ENCODE peak calls at places on chromosome 5, in eight cellular contexts. One of them, this sample, is unnamed.
A peak's percentile ranks its signal among the peaks of the same experiment; 100 is the strongest.

GRCh38 chr5:76177974-76178373 is 94.8 kb downstream of the SV2C start:
- DNase-seq in HCT116: no peak
- DNase-seq in spleen: no peak
- DNase-seq in uterus: no peak
- DNase-seq in ovary: no peak
- DNase-seq in endothelial cell of umbilical vein: no peak
- DNase-seq in transverse colon: no peak
- DNase-seq in heart left ventricle: no peak
- DNase-seq in this sample: no peak

GRCh38 chr5:43042626-43043399 is 2.7 kb upstream of the ANXA2R start:
- DNase-seq in HCT116: peak; percentile 62
- DNase-seq in endothelial cell of umbilical vein: peak; percentile 77
- DNase-seq in ovary: peak; percentile 73
- DNase-seq in uterus: peak; percentile 66
- DNase-seq in heart left ventricle: peak; percentile 56
- DNase-seq in transverse colon: peak; percentile 69
- DNase-seq in spleen: peak; percentile 93
- DNase-seq in this sample: peak; percentile 68

GRCh38 chr5:34586117-34586885 is 69.8 kb upstream of the RAI14 start:
- DNase-seq in ovary: no peak
- DNase-seq in HCT116: no peak
- DNase-seq in heart left ventricle: no peak
- DNase-seq in endothelial cell of umbilical vein: peak; percentile 95
- DNase-seq in spleen: no peak
- DNase-seq in transverse colon: no peak
- DNase-seq in uterus: no peak
- DNase-seq in this sample: no peak

GRCh38 chr5:6184481-6184880 is 193.9 kb downstream of the MED10 start:
- DNase-seq in HCT116: no peak
- DNase-seq in spleen: no peak
- DNase-seq in heart left ventricle: no peak
- DNase-seq in uterus: no peak
- DNase-seq in endothelial cell of umbilical vein: no peak
- DNase-seq in transverse colon: no peak
- DNase-seq in ovary: no peak
- DNase-seq in this sample: no peak

GRCh38 chr5:150131461-150131860 is 24.2 kb downstream of the PDGFRB start:
- DNase-seq in HCT116: no peak
- DNase-seq in ovary: no peak
- DNase-seq in transverse colon: no peak
- DNase-seq in heart left ventricle: no peak
- DNase-seq in spleen: no peak
- DNase-seq in endothelial cell of umbilical vein: no peak
- DNase-seq in uterus: no peak
- DNase-seq in this sample: no peak

GRCh38 chr5:52692039-52692438 is 95.7 kb upstream of the ITGA1 start:
- DNase-seq in endothelial cell of umbilical vein: no peak
- DNase-seq in ovary: no peak
- DNase-seq in heart left ventricle: no peak
- DNase-seq in spleen: no peak
- DNase-seq in transverse colon: no peak
- DNase-seq in uterus: no peak
- DNase-seq in HCT116: no peak
- DNase-seq in this sample: no peak

GRCh38 chr5:28344803-28345433 is 1306.5 kb upstream of the CDH9 start:
- DNase-seq in endothelial cell of umbilical vein: peak; percentile 41
- DNase-seq in uterus: no peak
- DNase-seq in ovary: no peak
- DNase-seq in HCT116: no peak
- DNase-seq in transverse colon: no peak
- DNase-seq in spleen: no peak
- DNase-seq in heart left ventricle: no peak
- DNase-seq in this sample: no peak

GRCh38 chr5:14153932-14154646 is 10.9 kb downstream of the TRIO start:
- DNase-seq in uterus: peak; percentile 81
- DNase-seq in spleen: no peak
- DNase-seq in HCT116: no peak
- DNase-seq in heart left ventricle: peak; percentile 85
- DNase-seq in transverse colon: peak; percentile 78
- DNase-seq in endothelial cell of umbilical vein: peak; percentile 97
- DNase-seq in ovary: no peak
- DNase-seq in this sample: peak; percentile 69

GRCh38 chr5:123700624-123701023 is 188.6 kb downstream of the CSNK1G3 start:
- DNase-seq in HCT116: peak; percentile 32
- DNase-seq in ovary: no peak
- DNase-seq in heart left ventricle: peak; percentile 38
- DNase-seq in endothelial cell of umbilical vein: peak; percentile 99
- DNase-seq in uterus: peak; percentile 22
- DNase-seq in transverse colon: no peak
- DNase-seq in spleen: no peak
- DNase-seq in this sample: no peak

GRCh38 chr5:139188558-139189270 is 9.5 kb downstream of the SIL1 start:
- DNase-seq in spleen: no peak
- DNase-seq in uterus: no peak
- DNase-seq in HCT116: no peak
- DNase-seq in transverse colon: no peak
- DNase-seq in ovary: no peak
- DNase-seq in endothelial cell of umbilical vein: no peak
- DNase-seq in heart left ventricle: no peak
- DNase-seq in this sample: no peak

GRCh38 chr5:3313569-3313968 is 282.1 kb upstream of the IRX1 start:
- DNase-seq in HCT116: no peak
- DNase-seq in spleen: no peak
- DNase-seq in transverse colon: no peak
- DNase-seq in heart left ventricle: no peak
- DNase-seq in uterus: no peak
- DNase-seq in endothelial cell of umbilical vein: no peak
- DNase-seq in ovary: no peak
- DNase-seq in this sample: no peak

GRCh38 chr5:73437126-73438047 is 11.2 kb downstream of the FOXD1 start:
- DNase-seq in spleen: no peak
- DNase-seq in transverse colon: peak; percentile 55
- DNase-seq in uterus: no peak
- DNase-seq in ovary: no peak
- DNase-seq in heart left ventricle: no peak
- DNase-seq in HCT116: peak; percentile 48
- DNase-seq in endothelial cell of umbilical vein: no peak
- DNase-seq in this sample: peak; percentile 58

GRCh38 chr5:95908799-95909198 is 52.9 kb downstream of the ELL2 start:
- DNase-seq in heart left ventricle: no peak
- DNase-seq in HCT116: no peak
- DNase-seq in transverse colon: no peak
- DNase-seq in uterus: no peak
- DNase-seq in spleen: no peak
- DNase-seq in ovary: no peak
- DNase-seq in endothelial cell of umbilical vein: no peak
- DNase-seq in this sample: no peak

GRCh38 chr5:8270246-8270645 is 401.3 kb downstream of the MTRR start:
- DNase-seq in endothelial cell of umbilical vein: no peak
- DNase-seq in HCT116: no peak
- DNase-seq in uterus: no peak
- DNase-seq in spleen: no peak
- DNase-seq in transverse colon: no peak
- DNase-seq in ovary: no peak
- DNase-seq in heart left ventricle: no peak
- DNase-seq in this sample: no peak

GRCh38 chr5:1497795-1498622 is 25.8 kb downstream of the LPCAT1 start:
- DNase-seq in ovary: no peak
- DNase-seq in endothelial cell of umbilical vein: no peak
- DNase-seq in transverse colon: peak; percentile 39
- DNase-seq in spleen: no peak
- DNase-seq in uterus: no peak
- DNase-seq in heart left ventricle: no peak
- DNase-seq in HCT116: no peak
- DNase-seq in this sample: no peak

GRCh38 chr5:18113724-18114123 is 479.5 kb downstream of the TAF11L14 start:
- DNase-seq in transverse colon: no peak
- DNase-seq in heart left ventricle: no peak
- DNase-seq in ovary: no peak
- DNase-seq in spleen: no peak
- DNase-seq in HCT116: no peak
- DNase-seq in uterus: no peak
- DNase-seq in endothelial cell of umbilical vein: no peak
- DNase-seq in this sample: no peak
- H3K4me3 ChIP-seq in transverse colon: no peak overlapping the region
- H3K4me3 ChIP-seq in heart left ventricle: no peak overlapping the region
- H3K4me3 ChIP-seq in ovary: no peak overlapping the region
- H3K4me3 ChIP-seq in spleen: no peak overlapping the region
- H3K4me3 ChIP-seq in HCT116: no peak overlapping the region
- H3K4me3 ChIP-seq in uterus: no peak overlapping the region
- H3K4me3 ChIP-seq in endothelial cell of umbilical vein: no peak overlapping the region
- H3K4me3 ChIP-seq in this sample: no peak overlapping the region

GRCh38 chr5:40406426-40407211 is 273.1 kb upstream of the PTGER4 start:
- DNase-seq in endothelial cell of umbilical vein: peak; percentile 59
- DNase-seq in transverse colon: no peak
- DNase-seq in uterus: no peak
- DNase-seq in heart left ventricle: no peak
- DNase-seq in HCT116: no peak
- DNase-seq in ovary: no peak
- DNase-seq in spleen: no peak
- DNase-seq in this sample: peak; percentile 31

GRCh38 chr5:40410939-40411635 is 268.6 kb upstream of the PTGER4 start:
- DNase-seq in transverse colon: no peak
- DNase-seq in heart left ventricle: no peak
- DNase-seq in HCT116: no peak
- DNase-seq in spleen: no peak
- DNase-seq in uterus: no peak
- DNase-seq in endothelial cell of umbilical vein: no peak
- DNase-seq in ovary: no peak
- DNase-seq in this sample: no peak

GRCh38 chr5:40409600-40409999 is 270.1 kb upstream of the PTGER4 start:
- DNase-seq in uterus: no peak
- DNase-seq in spleen: peak; percentile 79
- DNase-seq in ovary: no peak
- DNase-seq in HCT116: no peak
- DNase-seq in transverse colon: no peak
- DNase-seq in heart left ventricle: peak; percentile 33
- DNase-seq in endothelial cell of umbilical vein: no peak
- DNase-seq in this sample: no peak

GRCh38 chr5:40413747-40414146 is 266.0 kb upstream of the PTGER4 start:
- DNase-seq in heart left ventricle: no peak
- DNase-seq in endothelial cell of umbilical vein: no peak
- DNase-seq in ovary: no peak
- DNase-seq in transverse colon: no peak
- DNase-seq in uterus: no peak
- DNase-seq in HCT116: no peak
- DNase-seq in spleen: no peak
- DNase-seq in this sample: no peak

GRCh38 chr5:40410231-40410861 is 269.4 kb upstream of the PTGER4 start:
- DNase-seq in HCT116: no peak
- DNase-seq in heart left ventricle: no peak
- DNase-seq in ovary: no peak
- DNase-seq in spleen: no peak
- DNase-seq in uterus: no peak
- DNase-seq in transverse colon: no peak
- DNase-seq in endothelial cell of umbilical vein: peak; percentile 97
- DNase-seq in this sample: peak; percentile 60
- H3K4me1 ChIP-seq in HCT116: peaks cover 6% of the 10 kb centered on the region
- H3K4me1 ChIP-seq in heart left ventricle: peaks cover 85% of the 10 kb centered on the region
- H3K4me1 ChIP-seq in ovary: no peaks in the 10 kb centered on the region
- H3K4me1 ChIP-seq in spleen: peaks cover 67% of the 10 kb centered on the region
- H3K4me1 ChIP-seq in uterus: no peaks in the 10 kb centered on the region
- H3K4me1 ChIP-seq in transverse colon: peaks cover 29% of the 10 kb centered on the region
- H3K4me1 ChIP-seq in endothelial cell of umbilical vein: peaks cover 24% of the 10 kb centered on the region
- H3K4me1 ChIP-seq in this sample: no peaks in the 10 kb centered on the region

GRCh38 chr5:168315416-168315990 is 24.1 kb downstream of the WWC1 start:
- DNase-seq in heart left ventricle: no peak
- DNase-seq in ovary: no peak
- DNase-seq in spleen: peak; percentile 59
- DNase-seq in transverse colon: no peak
- DNase-seq in uterus: no peak
- DNase-seq in endothelial cell of umbilical vein: no peak
- DNase-seq in HCT116: no peak
- DNase-seq in this sample: no peak

GRCh38 chr5:168317096-168317520 is 25.7 kb downstream of the WWC1 start:
- DNase-seq in endothelial cell of umbilical vein: no peak
- DNase-seq in transverse colon: no peak
- DNase-seq in uterus: no peak
- DNase-seq in spleen: peak; percentile 30
- DNase-seq in ovary: no peak
- DNase-seq in heart left ventricle: no peak
- DNase-seq in HCT116: no peak
- DNase-seq in this sample: no peak

GRCh38 chr5:168315991-168316578 is 24.6 kb downstream of the WWC1 start:
- DNase-seq in heart left ventricle: no peak
- DNase-seq in ovary: no peak
- DNase-seq in spleen: peak; percentile 64
- DNase-seq in endothelial cell of umbilical vein: no peak
- DNase-seq in uterus: no peak
- DNase-seq in HCT116: no peak
- DNase-seq in transverse colon: peak; percentile 76
- DNase-seq in this sample: no peak

GRCh38 chr5:168318237-168318636 is 26.8 kb downstream of the WWC1 start:
- DNase-seq in uterus: no peak
- DNase-seq in HCT116: no peak
- DNase-seq in ovary: no peak
- DNase-seq in endothelial cell of umbilical vein: no peak
- DNase-seq in transverse colon: no peak
- DNase-seq in heart left ventricle: no peak
- DNase-seq in spleen: no peak
- DNase-seq in this sample: no peak

GRCh38 chr5:168317521-168318147 is 26.2 kb downstream of the WWC1 start:
- DNase-seq in transverse colon: no peak
- DNase-seq in heart left ventricle: no peak
- DNase-seq in uterus: no peak
- DNase-seq in HCT116: peak; percentile 82
- DNase-seq in ovary: no peak
- DNase-seq in spleen: no peak
- DNase-seq in endothelial cell of umbilical vein: peak; percentile 64
- DNase-seq in this sample: no peak
- TF ChIP-seq POLR2A in transverse colon: no peak
- TF ChIP-seq POLR2A in heart left ventricle: no peak
- TF ChIP-seq POLR2A in uterus: no peak
- TF ChIP-seq POLR2A in HCT116: no peak
- TF ChIP-seq POLR2A in ovary: no peak
- TF ChIP-seq POLR2A in spleen: no peak
- TF ChIP-seq POLR2A in endothelial cell of umbilical vein: no peak
- TF ChIP-seq POLR2A in this sample: no peak

GRCh38 chr5:172697123-172698121 is 56.4 kb downstream of the NEURL1B start:
- DNase-seq in ovary: peak; percentile 90
- DNase-seq in HCT116: peak; percentile 57
- DNase-seq in transverse colon: peak; percentile 93
- DNase-seq in heart left ventricle: peak; percentile 91
- DNase-seq in endothelial cell of umbilical vein: peak; percentile 82
- DNase-seq in uterus: peak; percentile 93
- DNase-seq in spleen: peak; percentile 93
- DNase-seq in this sample: peak; percentile 95

GRCh38 chr5:172700686-172701324 is 59.7 kb downstream of the NEURL1B start:
- DNase-seq in ovary: peak; percentile 45
- DNase-seq in HCT116: no peak
- DNase-seq in transverse colon: no peak
- DNase-seq in endothelial cell of umbilical vein: no peak
- DNase-seq in spleen: peak; percentile 35
- DNase-seq in uterus: no peak
- DNase-seq in heart left ventricle: peak; percentile 63
- DNase-seq in this sample: no peak

GRCh38 chr5:172699423-172699822 is 58.4 kb downstream of the NEURL1B start:
- DNase-seq in heart left ventricle: no peak
- DNase-seq in HCT116: no peak
- DNase-seq in uterus: no peak
- DNase-seq in ovary: no peak
- DNase-seq in spleen: peak; percentile 37
- DNase-seq in endothelial cell of umbilical vein: no peak
- DNase-seq in transverse colon: no peak
- DNase-seq in this sample: no peak

GRCh38 chr5:172701336-172702061 is 60.4 kb downstream of the NEURL1B start:
- DNase-seq in ovary: no peak
- DNase-seq in HCT116: no peak
- DNase-seq in heart left ventricle: no peak
- DNase-seq in endothelial cell of umbilical vein: no peak
- DNase-seq in uterus: no peak
- DNase-seq in spleen: peak; percentile 75
- DNase-seq in transverse colon: no peak
- DNase-seq in this sample: no peak

GRCh38 chr5:172699999-172700685 is 59.1 kb downstream of the NEURL1B start:
- DNase-seq in uterus: no peak
- DNase-seq in ovary: peak; percentile 71
- DNase-seq in HCT116: no peak
- DNase-seq in endothelial cell of umbilical vein: no peak
- DNase-seq in transverse colon: no peak
- DNase-seq in spleen: peak; percentile 55
- DNase-seq in heart left ventricle: peak; percentile 46
- DNase-seq in this sample: no peak
- H3K4me3 ChIP-seq in uterus: no peak overlapping the region
- H3K4me3 ChIP-seq in ovary: no peak overlapping the region
- H3K4me3 ChIP-seq in HCT116: no peak overlapping the region
- H3K4me3 ChIP-seq in endothelial cell of umbilical vein: no peak overlapping the region
- H3K4me3 ChIP-seq in transverse colon: no peak overlapping the region
- H3K4me3 ChIP-seq in spleen: no peak overlapping the region
- H3K4me3 ChIP-seq in heart left ventricle: no peak overlapping the region
- H3K4me3 ChIP-seq in this sample: no peak overlapping the region

This sample was measured in Peyer's patch.